ENCODE peak calls at places on chromosomes 7 and 10, in eight cellular contexts. T is nucleus accumbens; B is nephron progenitor cell; V is stimulated activated CD4-positive, alpha-beta T cell treated with anti-CD3 and anti-CD28 coated beads, Interleukin-4, amount 100 ng/mL, for 1 hour; U is NCI-H2029; K is GM20000; Q is mesendoderm; G is amygdala. W is an unnamed sample.

GRCh38 chr7:116797611-116798010 is 64.8 kb upstream of the CAPZA2 start:
- DNase-seq in B (no peak), U (no peak), V (no peak), Q (no peak), K (no peak), T (no peak), G (no peak), W (no peak)

GRCh38 chr10:42958142-42958868 is 118.6 kb upstream of the RET start:
- DNase-seq in U (no peak), K (no peak), T (no peak), V (no peak), B (no peak), Q (no peak), G (no peak), W (no peak)

GRCh38 chr7:66348959-66349358 is 143.8 kb downstream of the TPST1 start:
- DNase-seq in Q (no peak), V (no peak), G (no peak), K (no peak), U (no peak), B (no peak), T (no peak), W (no peak)

GRCh38 chr10:42988517-42989395 is 88.1 kb upstream of the RET start:
- DNase-seq in K (no peak), T (no peak), B (no peak), Q (no peak), U (no peak), G (no peak), V (no peak), W (no peak)

GRCh38 chr10:121624778-121625330 is 26.6 kb upstream of the FGFR2 start:
- DNase-seq in B (no peak), Q (no peak), U (no peak), K (no peak), V (no peak), G (no peak), T (no peak), W (no peak)

GRCh38 chr7:79988642-79989041 is 146.0 kb upstream of the GNAI1 start:
- DNase-seq in Q (no peak), U (no peak), T (no peak), G (no peak), B (no peak), K (no peak), V (no peak), W (no peak)

GRCh38 chr10:59896186-59896585 is 10.2 kb downstream of the CCDC6 start:
- DNase-seq in G (no peak), Q (no peak), U (peak; percentile 17), V (no peak), B (no peak), K (no peak), T (no peak), W (no peak)

GRCh38 chr7:131691454-131692130 is 135.2 kb upstream of the PODXL start:
- DNase-seq in U (no peak), V (no peak), T (no peak), B (no peak), G (no peak), K (no peak), Q (no peak), W (no peak)

GRCh38 chr10:17056781-17057191 is 72.8 kb downstream of the CUBN start:
- DNase-seq in U (no peak), Q (no peak), T (no peak), G (no peak), B (no peak), V (no peak), K (no peak), W (no peak)

GRCh38 chr10:132021046-132021445 is 39.3 kb upstream of the BNIP3 start:
- DNase-seq in G (no peak), V (no peak), B (no peak), U (no peak), T (no peak), K (no peak), Q (no peak), W (no peak)

W was measured in H9.